ENCODE peak calls at places on chromosomes 5 and 9, in eight cellular contexts. S, L, Z, B, E, M, C and F are unnamed samples.

GRCh38 chr5:33888582-33888981 is 3.2 kb downstream of the ADAMTS12 start:
- DNase-seq in S (peak; percentile 60), L (no peak), Z (no peak), B (peak; percentile 55), E (no peak), M (peak; percentile 62), C (no peak), F (no peak)

GRCh38 chr9:3903906-3904305 is 378.1 kb upstream of the RFX3 start:
- DNase-seq in S (no peak), L (no peak), Z (no peak), B (no peak), E (no peak), M (no peak), C (no peak), F (no peak)

GRCh38 chr9:78187763-78188495 is 47.9 kb upstream of the CEP78 start:
- DNase-seq in S (peak; percentile 42), L (peak; percentile 49), Z (no peak), B (peak; percentile 38), E (peak; percentile 14), M (peak; percentile 7), C (no peak), F (no peak)

GRCh38 chr5:90550963-90551362 is 7.6 kb upstream of the ADGRV1 start:
- DNase-seq in S (no peak), L (no peak), Z (no peak), B (no peak), E (no peak), M (no peak), C (no peak), F (no peak)

GRCh38 chr9:20321683-20322082 is 300.6 kb downstream of the MLLT3 start:
- DNase-seq in S (no peak), L (no peak), Z (no peak), B (no peak), E (no peak), M (peak; percentile 36), C (peak; percentile 23), F (no peak)

GRCh38 chr5:67154518-67155206 is 41.9 kb downstream of the CD180 start:
- DNase-seq in S (no peak), L (no peak), Z (no peak), B (no peak), E (no peak), M (no peak), C (peak; percentile 27), F (peak; percentile 53)

GRCh38 chr5:68305223-68305865 is 89.8 kb downstream of the PIK3R1 start:
- DNase-seq in S (no peak), L (no peak), Z (peak; percentile 51), B (no peak), E (no peak), M (no peak), C (no peak), F (no peak)

GRCh38 chr9:133116346-133117231 is 4.5 kb downstream of the RALGDS start:
- DNase-seq in S (no peak), L (no peak), Z (peak; percentile 52), B (no peak), E (no peak), M (no peak), C (no peak), F (peak; percentile 75)

GRCh38 chr9:100355561-100355960 is 2.8 kb upstream of the TEX10 start:
- DNase-seq in S (no peak), L (no peak), Z (no peak), B (no peak), E (no peak), M (no peak), C (no peak), F (no peak)

GRCh38 chr9:2778816-2779215 is 61.5 kb downstream of the KCNV2 start:
- DNase-seq in S (no peak), L (no peak), Z (no peak), B (no peak), E (no peak), M (no peak), C (no peak), F (no peak)
- H3K27ac ChIP-seq in S (no peak overlapping the region), L (no peak overlapping the region), Z (no peak overlapping the region), B (no peak overlapping the region), E (no peak overlapping the region), M (no peak overlapping the region), C (no peak overlapping the region), F (no peak overlapping the region)

GRCh38 chr9:79580065-79580464 is 8.3 kb downstream of the TLE4 start:
- DNase-seq in S (no peak), L (no peak), Z (no peak), B (no peak), E (no peak), M (no peak), C (no peak), F (no peak)
- H3K27me3 ChIP-seq in S (no peaks in the 10 kb centered on the region), L (no peaks in the 10 kb centered on the region), Z (no peaks in the 10 kb centered on the region), B (no peaks in the 10 kb centered on the region), E (no peaks in the 10 kb centered on the region), M (no peaks in the 10 kb centered on the region), C (no peaks in the 10 kb centered on the region), F (no peaks in the 10 kb centered on the region)

GRCh38 chr9:112115955-112116354 is 59.1 kb downstream of the SUSD1 start:
- DNase-seq in S (no peak), L (no peak), Z (no peak), B (no peak), E (no peak), M (peak; percentile 19), C (no peak), F (no peak)
- H3K27ac ChIP-seq in S (no peak overlapping the region), L (no peak overlapping the region), Z (no peak overlapping the region), B (no peak overlapping the region), E (no peak overlapping the region), M (no peak overlapping the region), C (no peak overlapping the region), F (no peak overlapping the region)

GRCh38 chr5:135060021-135060420 is 26.0 kb upstream of the PITX1 start:
- DNase-seq in S (no peak), L (no peak), Z (no peak), B (no peak), E (no peak), M (no peak), C (no peak), F (peak; percentile 42)

GRCh38 chr5:135058326-135058725 is 24.3 kb upstream of the PITX1 start:
- DNase-seq in S (peak; percentile 6), L (no peak), Z (no peak), B (no peak), E (no peak), M (no peak), C (no peak), F (peak; percentile 30)

GRCh38 chr5:135061001-135061400 is 27.0 kb upstream of the PITX1 start:
- DNase-seq in S (no peak), L (no peak), Z (no peak), B (no peak), E (no peak), M (no peak), C (no peak), F (no peak)

GRCh38 chr5:135057233-135057632 is 23.2 kb upstream of the PITX1 start:
- DNase-seq in S (no peak), L (no peak), Z (no peak), B (no peak), E (no peak), M (no peak), C (no peak), F (no peak)

GRCh38 chr5:135059000-135059923 is 25.2 kb upstream of the PITX1 start:
- DNase-seq in S (no peak), L (no peak), Z (no peak), B (no peak), E (no peak), M (no peak), C (no peak), F (peak; percentile 34)
- H3K27me3 ChIP-seq in S (peaks cover 15% of the 10 kb centered on the region), L (no peaks in the 10 kb centered on the region), Z (no peaks in the 10 kb centered on the region), B (peaks cover 23% of the 10 kb centered on the region), E (peaks cover 3% of the 10 kb centered on the region), M (peaks cover 67% of the 10 kb centered on the region), C (peaks cover 13% of the 10 kb centered on the region), F (no peaks in the 10 kb centered on the region)

GRCh38 chr9:114717908-114718486 is 36.0 kb upstream of the TEX48 start:
- DNase-seq in S (no peak), L (no peak), Z (no peak), B (no peak), E (no peak), M (no peak), C (no peak), F (no peak)

GRCh38 chr9:114719290-114719689 is 37.3 kb upstream of the TEX48 start:
- DNase-seq in S (peak; percentile 33), L (no peak), Z (no peak), B (no peak), E (no peak), M (no peak), C (no peak), F (no peak)

GRCh38 chr9:114721491-114722362 is 39.7 kb upstream of the TEX48 start:
- DNase-seq in S (no peak), L (no peak), Z (no peak), B (no peak), E (no peak), M (peak; percentile 82), C (no peak), F (no peak)

GRCh38 chr9:114720296-114720695 is 38.3 kb upstream of the TEX48 start:
- DNase-seq in S (peak; percentile 19), L (no peak), Z (no peak), B (no peak), E (no peak), M (peak; percentile 50), C (no peak), F (no peak)

DNA sequence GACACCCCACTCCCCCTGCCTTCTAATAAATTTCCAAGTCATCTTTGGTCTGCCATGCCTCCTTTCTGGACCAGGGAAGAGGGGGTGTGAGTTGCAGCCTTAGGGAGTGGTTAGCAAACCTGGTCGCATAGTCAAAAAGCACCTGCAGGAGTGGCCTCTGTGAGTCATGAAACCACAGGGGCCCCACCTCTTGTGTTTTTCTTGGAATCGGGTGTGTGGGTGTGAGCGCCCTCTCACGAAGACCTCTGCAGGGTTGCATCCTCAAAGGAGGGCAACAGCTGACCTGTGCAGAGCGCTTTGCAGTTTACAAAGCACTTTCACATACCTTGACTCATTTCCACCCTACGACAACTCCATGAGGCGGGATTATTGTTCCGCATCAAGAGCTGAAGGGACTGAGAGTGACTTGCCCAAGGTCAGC is 36.8 kb upstream of the TEX48 start:
- DNase-seq in S (peak; percentile 63), L (no peak), Z (no peak), B (peak; percentile 45), E (no peak), M (no peak), C (no peak), F (no peak)
- H3K27ac ChIP-seq in S (no peak overlapping the region), L (no peak overlapping the region), Z (no peak overlapping the region), B (no peak overlapping the region), E (no peak overlapping the region), M (no peak overlapping the region), C (no peak overlapping the region), F (no peak overlapping the region)

GRCh38 chr5:55226027-55226933 is 835 bp downstream of the MCIDAS start:
- DNase-seq in S (peak; percentile 37), L (peak; percentile 32), Z (peak; percentile 70), B (no peak), E (peak; percentile 73), M (peak; percentile 67), C (peak; percentile 89), F (no peak)
- H3K27me3 ChIP-seq in S (peaks cover 91% of the 10 kb centered on the region), L (peaks cover 100% of the 10 kb centered on the region), Z (no peaks in the 10 kb centered on the region), B (peaks cover 90% of the 10 kb centered on the region), E (peaks cover 97% of the 10 kb centered on the region), M (peaks cover 96% of the 10 kb centered on the region), C (peaks cover 10% of the 10 kb centered on the region), F (peaks cover 72% of the 10 kb centered on the region)

GRCh38 chr9:120934271-120934670 is 7.7 kb upstream of the TRAF1 start:
- DNase-seq in S (no peak), L (no peak), Z (no peak), B (no peak), E (no peak), M (no peak), C (no peak), F (no peak)
- H3K27ac ChIP-seq in S (no peak overlapping the region), L (peak overlapping the region; percentile 89), Z (peak overlapping the region; percentile 84), B (no peak overlapping the region), E (no peak overlapping the region), M (no peak overlapping the region), C (no peak overlapping the region), F (no peak overlapping the region)

GRCh38 chr5:38286038-38286437 is 27.7 kb downstream of the EGFLAM start:
- DNase-seq in S (no peak), L (no peak), Z (no peak), B (no peak), E (no peak), M (no peak), C (no peak), F (no peak)
- H3K27me3 ChIP-seq in S (peaks cover 3% of the 10 kb centered on the region), L (no peaks in the 10 kb centered on the region), Z (no peaks in the 10 kb centered on the region), B (no peaks in the 10 kb centered on the region), E (no peaks in the 10 kb centered on the region), M (peaks cover 15% of the 10 kb centered on the region), C (no peaks in the 10 kb centered on the region), F (no peaks in the 10 kb centered on the region)